ENCODE peak calls at places on chromosomes 7 and 10, in nine cellular contexts. S is upper lobe of right lung; Y is glutamatergic neuron; Z is WTC11; O is heart left ventricle; P is fibroblast of mammary gland; V is activated CD8-positive, alpha-beta T cell treated with anti-CD3 and anti-CD28 coated beads for 36 hours; F is tibial artery; N is fibroblast of the aortic adventitia. X is an unnamed sample.
A peak's percentile ranks its signal among the peaks of the same experiment; 100 is the strongest.

GRCh38 chr7:41437257-41438196 is 265.4 kb downstream of the INHBA start:
- DNase-seq in S (no peak), Y (no peak), Z (no peak), O (no peak), P (no peak), V (no peak), F (no peak), N (peak; percentile 31), X (no peak)

GRCh38 chr10:27784272-27784671 is 38.7 kb upstream of the MKX start:
- DNase-seq in S (no peak), Y (no peak), Z (no peak), O (no peak), P (no peak), V (no peak), F (no peak), N (no peak), X (no peak)

GRCh38 chr10:66925896-66926719 is at the start of gene LRRTM3:
- DNase-seq in S (no peak), Y (peak; percentile 63), Z (peak; percentile 61), O (peak; percentile 23), P (peak; percentile 38), V (peak; percentile 28), F (no peak), N (peak; percentile 62), X (no peak)

GRCh38 chr10:43317422-43317821 is 50.6 kb upstream of the RASGEF1A start:
- DNase-seq in S (no peak), Y (no peak), Z (no peak), O (no peak), P (no peak), V (no peak), F (no peak), N (no peak), X (no peak)

GRCh38 chr7:521221-522070 is 1.8 kb upstream of the PDGFA start:
- DNase-seq in S (peak; percentile 85), Y (peak; percentile 56), Z (peak; percentile 55), O (peak; percentile 82), P (peak; percentile 19), V (peak; percentile 47), F (peak; percentile 87), N (peak; percentile 22), X (no peak)

GRCh38 chr10:86162696-86163400 is 203.7 kb downstream of the GRID1 start:
- DNase-seq in S (peak; percentile 30), Y (no peak), Z (no peak), O (no peak), P (no peak), V (no peak), F (peak; percentile 32), N (no peak), X (no peak)

GRCh38 chr7:130982160-130982638 is 248.2 kb upstream of the KLF14 start:
- DNase-seq in S (no peak), Y (no peak), Z (no peak), O (no peak), P (peak; percentile 66), V (no peak), F (no peak), N (peak; percentile 58), X (no peak)

GRCh38 chr10:42953684-42954674 is 122.9 kb upstream of the RET start:
- DNase-seq in S (no peak), Y (no peak), Z (peak; percentile 5), O (no peak), P (no peak), V (no peak), F (peak; percentile 32), N (no peak), X (no peak)

GRCh38 chr7:145644426-145645154 is 472.0 kb upstream of the CNTNAP2 start:
- DNase-seq in S (no peak), Y (no peak), Z (no peak), O (no peak), P (peak; percentile 62), V (no peak), F (no peak), N (peak; percentile 12), X (no peak)

GRCh38 chr10:25465582-25466372 is 291.0 kb downstream of the GPR158 start:
- DNase-seq in S (no peak), Y (no peak), Z (no peak), O (no peak), P (peak; percentile 1), V (no peak), F (no peak), N (no peak), X (no peak)

GRCh38 chr7:116954443-116954838 is 1.1 kb downstream of the ST7 start:
- DNase-seq in S (no peak), Y (no peak), Z (no peak), O (no peak), P (no peak), V (peak; percentile 29), F (no peak), N (no peak), X (no peak)

GRCh38 chr7:47776335-47776734 is 171.9 kb downstream of the PKD1L1 start:
- DNase-seq in S (no peak), Y (no peak), Z (no peak), O (no peak), P (no peak), V (no peak), F (no peak), N (no peak), X (no peak)

GRCh38 chr10:65496541-65496940 is 1429.3 kb upstream of the LRRTM3 start:
- DNase-seq in S (no peak), Y (no peak), Z (no peak), O (no peak), P (no peak), V (no peak), F (no peak), N (no peak), X (no peak)

GRCh38 chr7:51233375-51233774 is 83.2 kb downstream of the COBL start:
- DNase-seq in S (no peak), Y (no peak), Z (no peak), O (no peak), P (no peak), V (no peak), F (no peak), N (no peak), X (no peak)

GRCh38 chr7:133411402-133411801 is 158.5 kb downstream of the EXOC4 start:
- DNase-seq in S (no peak), Y (no peak), Z (no peak), O (no peak), P (no peak), V (no peak), F (no peak), N (no peak), X (no peak)

GRCh38 chr10:653991-654646 is 35.3 kb downstream of the DIP2C start:
- DNase-seq in S (no peak), Y (no peak), Z (no peak), O (no peak), P (no peak), V (no peak), F (no peak), N (no peak), X (no peak)

GRCh38 chr10:69057951-69058297 is 30.0 kb upstream of the SRGN start:
- DNase-seq in S (no peak), Y (no peak), Z (no peak), O (no peak), P (peak; percentile 34), V (no peak), F (no peak), N (peak; percentile 72), X (no peak)

GRCh38 chr7:41219276-41219675 is 483.6 kb downstream of the INHBA start:
- DNase-seq in S (no peak), Y (no peak), Z (no peak), O (no peak), P (peak; percentile 68), V (no peak), F (no peak), N (peak; percentile 64), X (no peak)

GRCh38 chr10:26217396-26218105 is 977 bp downstream of the GAD2 start:
- DNase-seq in S (no peak), Y (peak; percentile 53), Z (peak; percentile 64), O (no peak), P (no peak), V (peak; percentile 7), F (no peak), N (no peak), X (no peak)

GRCh38 chr10:93859049-93859655 is 34.6 kb upstream of the SLC35G1 start:
- DNase-seq in S (no peak), Y (no peak), Z (no peak), O (no peak), P (peak; percentile 25), V (no peak), F (no peak), N (peak; percentile 43), X (no peak)

GRCh38 chr10:7872041-7872442 is 53.7 kb downstream of the TAF3 start:
- DNase-seq in S (no peak), Y (no peak), Z (no peak), O (no peak), P (peak; percentile 27), V (no peak), F (no peak), N (peak; percentile 46), X (no peak)
- TF ChIP-seq CTCF in S (peak; percentile 82), Y (peak; percentile 95), Z (peak; percentile 62), O (peak; percentile 83), P (peak; percentile 82), V (peak; percentile 96), F (peak; percentile 71), N (peak; percentile 68), X (peak; percentile 86)

GRCh38 chr7:44979481-44980392 is 922 bp upstream of the MYO1G start:
- DNase-seq in S (no peak), Y (no peak), Z (no peak), O (no peak), P (no peak), V (peak; percentile 53), F (no peak), N (peak; percentile 30), X (no peak)
- TF ChIP-seq CTCF in S (no peak), Y (no peak), Z (no peak), O (no peak), P (no peak), V (peak; percentile 24), F (no peak), N (no peak), X (no peak)

DNA sequence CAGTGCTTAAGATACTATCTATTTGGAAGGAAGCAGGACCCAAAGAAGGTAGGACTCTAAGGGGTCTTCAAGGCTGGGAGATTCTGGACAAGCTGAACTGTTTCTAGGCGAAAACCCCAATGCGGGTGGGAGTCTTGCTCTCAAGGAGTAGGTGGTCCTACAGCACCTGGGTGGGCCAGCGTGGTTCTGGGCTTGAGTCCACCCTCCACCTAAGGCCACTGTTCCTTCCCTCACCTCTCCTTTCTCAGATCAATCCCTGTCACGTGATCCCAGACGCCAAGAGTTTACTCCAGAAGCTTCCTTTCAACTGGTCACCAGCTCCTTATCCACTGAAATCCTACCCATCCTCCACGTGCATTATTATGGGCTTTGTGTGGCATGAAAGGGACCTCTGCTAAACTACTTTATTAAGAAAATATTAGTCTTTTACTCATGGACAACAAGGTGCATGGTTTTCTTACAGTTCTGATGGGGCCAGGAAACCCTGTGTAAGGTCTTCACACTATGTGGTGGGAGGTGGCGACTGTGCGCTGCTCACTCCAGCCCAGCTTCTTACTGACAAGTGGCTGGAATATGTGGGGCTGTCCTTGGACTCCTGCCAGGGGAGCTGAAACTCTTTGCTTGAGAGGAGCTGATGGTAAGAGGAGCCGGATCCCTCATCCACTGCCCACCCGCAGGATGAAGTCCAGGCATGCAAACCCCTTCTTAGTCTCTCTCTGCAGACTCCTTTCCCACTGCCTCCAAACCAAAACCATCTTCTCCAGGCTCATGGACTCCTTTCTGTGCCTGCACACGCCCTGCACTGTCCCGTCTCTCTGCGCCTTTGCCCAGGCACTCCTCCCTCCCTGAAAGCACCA is 1.6 kb downstream of the ZNF746 start:
- DNase-seq in S (no peak), Y (no peak), Z (no peak), O (peak; percentile 71), P (peak; percentile 81), V (peak; percentile 44), F (peak; percentile 79), N (peak; percentile 84), X (no peak)
- TF ChIP-seq CTCF in S (no peak), Y (no peak), Z (no peak), O (no peak), P (no peak), V (no peak), F (no peak), N (no peak), X (no peak)

GRCh38 chr10:48701139-48701901 is 16.6 kb downstream of the WDFY4 start:
- DNase-seq in S (no peak), Y (no peak), Z (no peak), O (no peak), P (no peak), V (no peak), F (no peak), N (no peak), X (no peak)
- TF ChIP-seq CTCF in S (no peak), Y (no peak), Z (no peak), O (no peak), P (no peak), V (no peak), F (no peak), N (no peak), X (no peak)

X was measured in CD14-positive monocyte.